ENCODE peak calls at places on chromosomes 16 and 17, in four cellular contexts. L is CD4-positive, alpha-beta T cell; A is renal cortical epithelial cell; F is right lobe of liver. K is an unnamed sample.

GRCh38 chr17:79028496-79029326 is 4.7 kb downstream of the C1QTNF1 start:
- DNase-seq in L (no peak), A (no peak), F (peak; percentile 35), K (no peak)

GRCh38 chr17:18981642-18982424 is 22.7 kb downstream of the FAM83G start:
- DNase-seq in L (no peak), A (peak; percentile 48), F (peak; percentile 87), K (no peak)

GRCh38 chr16:62392698-62393097 is 356.5 kb upstream of the CDH8 start:
- DNase-seq in L (no peak), A (no peak), F (no peak), K (no peak)

GRCh38 chr17:55322451-55322985 is 57.8 kb downstream of the HLF start:
- DNase-seq in L (no peak), A (no peak), F (no peak), K (no peak)

GRCh38 chr16:88681084-88681680 is 5.1 kb downstream of the SNAI3 start:
- DNase-seq in L (peak; percentile 40), A (no peak), F (no peak), K (peak; percentile 61)

GRCh38 chr17:76268015-76268749 is 3.0 kb downstream of the UBALD2 start:
- DNase-seq in L (no peak), A (peak; percentile 81), F (peak; percentile 67), K (peak; percentile 88)

GRCh38 chr16:1458336-1458976 is 14.1 kb upstream of the CCDC154 start:
- DNase-seq in L (no peak), A (no peak), F (no peak), K (no peak)

GRCh38 chr16:64627288-64627687 is 494.6 kb downstream of the CDH11 start:
- DNase-seq in L (no peak), A (no peak), F (no peak), K (no peak)

GRCh38 chr17:1709971-1710806 is at the start of gene TLCD2:
- DNase-seq in L (no peak), A (no peak), F (peak; percentile 88), K (peak; percentile 84)

GRCh38 chr16:29710227-29711219 is 31.5 kb downstream of the QPRT start:
- DNase-seq in L (no peak), A (peak; percentile 88), F (no peak), K (peak; percentile 3)

GRCh38 chr16:74232831-74233465 is 63.7 kb upstream of the PSMD7 start:
- DNase-seq in L (no peak), A (no peak), F (no peak), K (no peak)

GRCh38 chr17:77908501-77908900 is 50.0 kb upstream of the TNRC6C start:
- DNase-seq in L (no peak), A (no peak), F (no peak), K (no peak)

GRCh38 chr17:49565948-49566491 is 9.7 kb upstream of the NXPH3 start:
- DNase-seq in L (no peak), A (peak; percentile 60), F (peak; percentile 52), K (peak; percentile 88)

GRCh38 chr17:382644-383533 is 30.3 kb upstream of the RPH3AL start:
- DNase-seq in L (no peak), A (peak; percentile 77), F (no peak), K (no peak)

GRCh38 chr17:79658811-79659207 is 48.0 kb upstream of the RBFOX3 start:
- DNase-seq in L (no peak), A (peak; percentile 6), F (no peak), K (no peak)

GRCh38 chr16:50395763-50396710 is 27.2 kb upstream of the BRD7 start:
- DNase-seq in L (peak; percentile 9), A (no peak), F (no peak), K (no peak)

GRCh38 chr17:21388066-21388465 is 11.9 kb downstream of the KCNJ12 start:
- DNase-seq in L (no peak), A (no peak), F (no peak), K (no peak)

GRCh38 chr17:71252446-71252845 is 868.4 kb upstream of the SOX9 start:
- DNase-seq in L (no peak), A (no peak), F (no peak), K (no peak)

GRCh38 chr17:42018339-42018738 is 1.1 kb upstream of the DNAJC7 start:
- DNase-seq in L (no peak), A (no peak), F (no peak), K (no peak)

GRCh38 chr16:35797811-35798210 is 2338.4 kb downstream of the TP53TG3F start:
- DNase-seq in L (no peak), A (peak; percentile 82), F (no peak), K (no peak)

GRCh38 chr16:58331024-58331707 is 36.3 kb upstream of the PRSS54 start:
- DNase-seq in L (no peak), A (no peak), F (no peak), K (no peak)

GRCh38 chr17:48915459-48916282 is 7.5 kb downstream of the UBE2Z start:
- DNase-seq in L (no peak), A (peak; percentile 95), F (no peak), K (no peak)

GRCh38 chr16:88315543-88316105 is 67.1 kb upstream of the ZNF469 start:
- DNase-seq in L (no peak), A (peak; percentile 29), F (no peak), K (no peak)

GRCh38 chr17:49573510-49574282 is 2.0 kb upstream of the NXPH3 start:
- DNase-seq in L (no peak), A (no peak), F (no peak), K (peak; percentile 33)

GRCh38 chr17:62823111-62823895 is 15.2 kb upstream of the MARCHF10 start:
- DNase-seq in L (no peak), A (peak; percentile 87), F (no peak), K (no peak)

GRCh38 chr16:31080035-31080629 is 5.9 kb downstream of the ZNF646 start:
- DNase-seq in L (no peak), A (no peak), F (no peak), K (no peak)

GRCh38 chr17:68394608-68395331 is 62.5 kb downstream of the WIPI1 start:
- DNase-seq in L (no peak), A (no peak), F (no peak), K (no peak)

GRCh38 chr17:39527220-39527813 is 66.0 kb downstream of the CDK12 start:
- DNase-seq in L (no peak), A (peak; percentile 38), F (no peak), K (no peak)

GRCh38 chr16:30005341-30006094 is 5.3 kb downstream of the DOC2A start:
- DNase-seq in L (peak; percentile 27), A (peak; percentile 15), F (no peak), K (no peak)

GRCh38 chr17:69492410-69493071 is 78.0 kb downstream of the MAP2K6 start:
- DNase-seq in L (no peak), A (peak; percentile 67), F (no peak), K (no peak)

GRCh38 chr17:77697480-77698400 is 260.8 kb upstream of the TNRC6C start:
- DNase-seq in L (no peak), A (no peak), F (peak; percentile 30), K (no peak)

GRCh38 chr17:73742915-73743314 is 98.7 kb upstream of the SDK2 start:
- DNase-seq in L (no peak), A (no peak), F (no peak), K (no peak)

GRCh38 chr17:42676424-42677011 is at the start of gene PLEKHH3:
- DNase-seq in L (no peak), A (no peak), F (no peak), K (no peak)

GRCh38 chr17:46942441-46943217 is 19.7 kb downstream of the GOSR2 start:
- DNase-seq in L (peak; percentile 24), A (peak; percentile 61), F (no peak), K (peak; percentile 71)

GRCh38 chr17:62692721-62693431 is 65.4 kb downstream of the MRC2 start:
- DNase-seq in L (no peak), A (no peak), F (no peak), K (peak; percentile 46)